ENCODE peak calls at places on chromosome 22, in six cellular contexts. One of them, this sample, is unnamed. For H3K36me3, the result is how much of the 10 kb centered on the place peaks cover.

GRCh38 chr22:47801541-47802245 is 1039.2 kb downstream of the TBC1D22A start:
- DNase-seq in IMR-90: no peak
- DNase-seq in cardiac muscle cell: no peak
- DNase-seq in fibroblast of lung: no peak
- DNase-seq in body of pancreas: no peak
- DNase-seq in kidney: no peak
- DNase-seq in this sample: no peak

GRCh38 chr22:44393066-44393465 is 80.3 kb upstream of the SHISAL1 start:
- DNase-seq in IMR-90: no peak
- DNase-seq in cardiac muscle cell: no peak
- DNase-seq in fibroblast of lung: no peak
- DNase-seq in body of pancreas: peak
- DNase-seq in kidney: peak
- DNase-seq in this sample: no peak

GRCh38 chr22:38655532-38656255 is 498 bp downstream of the FAM227A start:
- DNase-seq in IMR-90: peak
- DNase-seq in cardiac muscle cell: no peak
- DNase-seq in fibroblast of lung: peak
- DNase-seq in body of pancreas: no peak
- DNase-seq in kidney: no peak
- DNase-seq in this sample: no peak

GRCh38 chr22:39690901-39691620 is 120.5 kb downstream of the CACNA1I start:
- DNase-seq in IMR-90: no peak
- DNase-seq in cardiac muscle cell: no peak
- DNase-seq in fibroblast of lung: no peak
- DNase-seq in body of pancreas: no peak
- DNase-seq in kidney: no peak
- DNase-seq in this sample: no peak

GRCh38 chr22:46226577-46226976 is 23.5 kb downstream of the CDPF1 start:
- DNase-seq in IMR-90: no peak
- DNase-seq in cardiac muscle cell: no peak
- DNase-seq in fibroblast of lung: no peak
- DNase-seq in body of pancreas: no peak
- DNase-seq in kidney: no peak
- DNase-seq in this sample: no peak

GRCh38 chr22:41810022-41810421 is 9.5 kb downstream of the CCDC134 start:
- DNase-seq in IMR-90: no peak
- DNase-seq in cardiac muscle cell: no peak
- DNase-seq in fibroblast of lung: no peak
- DNase-seq in body of pancreas: no peak
- DNase-seq in kidney: no peak
- DNase-seq in this sample: no peak

GRCh38 chr22:38347944-38348750 is 30.9 kb upstream of the CSNK1E start:
- DNase-seq in IMR-90: peak
- DNase-seq in cardiac muscle cell: no peak
- DNase-seq in fibroblast of lung: no peak
- DNase-seq in body of pancreas: no peak
- DNase-seq in kidney: peak
- DNase-seq in this sample: no peak

GRCh38 chr22:48778308-48779195 is 1049.1 kb downstream of the BRD1 start:
- DNase-seq in IMR-90: no peak
- DNase-seq in cardiac muscle cell: no peak
- DNase-seq in fibroblast of lung: no peak
- DNase-seq in body of pancreas: no peak
- DNase-seq in kidney: no peak
- DNase-seq in this sample: no peak

GRCh38 chr22:38174626-38175025 is 7.0 kb downstream of the PLA2G6 start:
- DNase-seq in IMR-90: no peak
- DNase-seq in cardiac muscle cell: no peak
- DNase-seq in fibroblast of lung: no peak
- DNase-seq in body of pancreas: no peak
- DNase-seq in kidney: peak
- DNase-seq in this sample: no peak

GRCh38 chr22:35589071-35589735 is 27.9 kb downstream of the MB start:
- DNase-seq in IMR-90: peak
- DNase-seq in cardiac muscle cell: no peak
- DNase-seq in fibroblast of lung: peak
- DNase-seq in body of pancreas: no peak
- DNase-seq in kidney: peak
- DNase-seq in this sample: peak

GRCh38 chr22:36399473-36399780 is 11.7 kb upstream of the MYH9 start:
- DNase-seq in IMR-90: no peak
- DNase-seq in cardiac muscle cell: no peak
- DNase-seq in fibroblast of lung: no peak
- DNase-seq in body of pancreas: no peak
- DNase-seq in kidney: no peak
- DNase-seq in this sample: no peak

GRCh38 chr22:37639771-37640590 is 512 bp downstream of the SH3BP1 start:
- DNase-seq in IMR-90: no peak
- DNase-seq in cardiac muscle cell: no peak
- DNase-seq in fibroblast of lung: no peak
- DNase-seq in body of pancreas: no peak
- DNase-seq in kidney: no peak
- DNase-seq in this sample: no peak

GRCh38 chr22:35446365-35446764 is 46.4 kb downstream of the MCM5 start:
- DNase-seq in IMR-90: peak
- DNase-seq in cardiac muscle cell: no peak
- DNase-seq in fibroblast of lung: peak
- DNase-seq in body of pancreas: no peak
- DNase-seq in kidney: no peak
- DNase-seq in this sample: peak

GRCh38 chr22:25281675-25282345 is 62.4 kb downstream of the CRYBB2 start:
- DNase-seq in IMR-90: no peak
- DNase-seq in cardiac muscle cell: peak
- DNase-seq in fibroblast of lung: no peak
- DNase-seq in body of pancreas: no peak
- DNase-seq in kidney: no peak
- DNase-seq in this sample: no peak

GRCh38 chr22:36366291-36366708 is 21.5 kb downstream of the MYH9 start:
- DNase-seq in IMR-90: peak
- DNase-seq in cardiac muscle cell: no peak
- DNase-seq in fibroblast of lung: peak
- DNase-seq in body of pancreas: no peak
- DNase-seq in kidney: peak
- DNase-seq in this sample: no peak

GRCh38 chr22:17815703-17816254 is 41.5 kb upstream of the BID start:
- DNase-seq in IMR-90: no peak
- DNase-seq in cardiac muscle cell: no peak
- DNase-seq in fibroblast of lung: no peak
- DNase-seq in body of pancreas: no peak
- DNase-seq in kidney: no peak
- DNase-seq in this sample: no peak

GRCh38 chr22:17241571-17242310 is 22.5 kb upstream of the ADA2 start:
- DNase-seq in IMR-90: no peak
- DNase-seq in cardiac muscle cell: no peak
- DNase-seq in fibroblast of lung: no peak
- DNase-seq in body of pancreas: no peak
- DNase-seq in kidney: peak
- DNase-seq in this sample: no peak

GRCh38 chr22:41481925-41482318 is 13.0 kb downstream of the ACO2 start:
- DNase-seq in IMR-90: no peak
- DNase-seq in cardiac muscle cell: no peak
- DNase-seq in fibroblast of lung: no peak
- DNase-seq in body of pancreas: no peak
- DNase-seq in kidney: no peak
- DNase-seq in this sample: no peak

GRCh38 chr22:37284807-37285355 is 2.6 kb downstream of the CYTH4 start:
- DNase-seq in IMR-90: no peak
- DNase-seq in cardiac muscle cell: peak
- DNase-seq in fibroblast of lung: no peak
- DNase-seq in body of pancreas: peak
- DNase-seq in kidney: no peak
- DNase-seq in this sample: no peak

GRCh38 chr22:37260939-37261338 is 16.9 kb upstream of the RAC2 start:
- DNase-seq in IMR-90: peak
- DNase-seq in cardiac muscle cell: peak
- DNase-seq in fibroblast of lung: peak
- DNase-seq in body of pancreas: peak
- DNase-seq in kidney: no peak
- DNase-seq in this sample: no peak

GRCh38 chr22:48318575-48319320 is 1508.9 kb downstream of the BRD1 start:
- DNase-seq in IMR-90: no peak
- DNase-seq in cardiac muscle cell: no peak
- DNase-seq in fibroblast of lung: no peak
- DNase-seq in body of pancreas: peak
- DNase-seq in kidney: peak
- DNase-seq in this sample: no peak

GRCh38 chr22:26321469-26321913 is 107.6 kb upstream of the ASPHD2 start:
- DNase-seq in IMR-90: peak
- DNase-seq in cardiac muscle cell: no peak
- DNase-seq in fibroblast of lung: peak
- DNase-seq in body of pancreas: peak
- DNase-seq in kidney: no peak
- DNase-seq in this sample: peak

DNA sequence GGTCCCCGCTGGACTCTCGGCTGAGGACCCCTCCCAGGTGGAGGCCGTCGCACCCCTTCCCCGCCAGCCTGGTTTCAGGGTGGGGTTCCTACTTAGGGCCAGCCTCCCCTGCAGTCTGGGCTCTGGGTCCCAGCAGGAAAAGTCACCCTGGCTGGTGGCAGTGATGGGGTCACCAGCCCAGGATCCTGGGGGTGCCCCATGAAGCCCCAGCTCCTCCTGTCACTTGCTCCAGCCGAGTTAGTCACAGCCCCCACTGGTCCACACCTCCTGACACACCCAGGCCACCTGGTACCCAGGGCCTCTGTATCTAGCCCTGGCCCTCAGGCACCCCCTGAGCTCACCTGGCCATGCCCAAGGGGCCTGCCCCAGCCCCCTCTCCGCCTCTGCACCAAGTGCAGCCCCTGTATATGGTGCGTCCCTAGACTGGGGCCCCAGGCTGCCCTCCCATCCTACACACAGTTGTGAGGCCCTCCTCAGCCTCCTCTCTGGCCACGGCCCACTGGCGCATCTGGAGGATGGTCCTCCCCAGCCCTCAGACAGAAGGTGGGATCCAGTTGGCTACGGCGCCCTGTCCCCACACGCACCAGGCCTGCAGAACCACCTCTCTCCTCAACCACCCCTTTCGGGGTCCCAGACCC is 6.7 kb downstream of the PLXNB2 start:
- DNase-seq in IMR-90: no peak
- DNase-seq in cardiac muscle cell: no peak
- DNase-seq in fibroblast of lung: no peak
- DNase-seq in body of pancreas: no peak
- DNase-seq in kidney: no peak
- DNase-seq in this sample: no peak
- H3K4me3 ChIP-seq in IMR-90: no peak
- H3K4me3 ChIP-seq in cardiac muscle cell: no peak
- H3K4me3 ChIP-seq in fibroblast of lung: no peak
- H3K4me3 ChIP-seq in body of pancreas: no peak
- H3K4me3 ChIP-seq in kidney: no peak
- H3K4me3 ChIP-seq in this sample: peak

GRCh38 chr22:23894710-23895598 is 771 bp downstream of the MIF start:
- DNase-seq in IMR-90: peak
- DNase-seq in cardiac muscle cell: peak
- DNase-seq in fibroblast of lung: peak
- DNase-seq in body of pancreas: peak
- DNase-seq in kidney: peak
- DNase-seq in this sample: no peak
- TF ChIP-seq CTCF in IMR-90: peak
- TF ChIP-seq CTCF in cardiac muscle cell: peak
- TF ChIP-seq CTCF in fibroblast of lung: peak
- TF ChIP-seq CTCF in body of pancreas: peak
- TF ChIP-seq CTCF in kidney: peak
- TF ChIP-seq CTCF in this sample: peak

DNA sequence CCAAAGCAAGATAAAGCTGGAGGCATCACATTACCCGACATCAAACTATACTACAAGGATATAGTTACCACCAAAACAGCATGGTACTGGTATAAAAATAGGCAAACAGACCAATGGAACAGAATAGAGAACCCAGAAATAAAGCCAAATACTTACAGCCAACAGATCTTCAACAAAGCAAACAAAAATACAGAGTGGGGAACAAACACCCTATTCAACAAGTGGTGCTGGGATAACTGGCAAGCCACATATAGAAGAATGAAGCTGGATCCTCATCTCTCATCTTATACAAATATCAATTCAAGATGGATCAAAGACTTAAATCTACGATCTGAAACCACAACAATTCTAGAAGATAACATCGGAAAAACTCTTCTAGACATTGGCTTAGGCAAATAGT is 50.0 kb upstream of the CLTCL1 start:
- DNase-seq in IMR-90: no peak
- DNase-seq in cardiac muscle cell: no peak
- DNase-seq in fibroblast of lung: no peak
- DNase-seq in body of pancreas: no peak
- DNase-seq in kidney: no peak
- DNase-seq in this sample: no peak
- H3K36me3 ChIP-seq in IMR-90: under half
- H3K36me3 ChIP-seq in cardiac muscle cell: under half
- H3K36me3 ChIP-seq in fibroblast of lung: under half
- H3K36me3 ChIP-seq in body of pancreas: under half
- H3K36me3 ChIP-seq in kidney: under half
- H3K36me3 ChIP-seq in this sample: under half

GRCh38 chr22:30390974-30391691 is 3.9 kb upstream of the RNF215 start:
- DNase-seq in IMR-90: peak
- DNase-seq in cardiac muscle cell: peak
- DNase-seq in fibroblast of lung: peak
- DNase-seq in body of pancreas: peak
- DNase-seq in kidney: peak
- DNase-seq in this sample: peak
- H3K4me3 ChIP-seq in IMR-90: no peak
- H3K4me3 ChIP-seq in cardiac muscle cell: no peak
- H3K4me3 ChIP-seq in fibroblast of lung: no peak
- H3K4me3 ChIP-seq in body of pancreas: no peak
- H3K4me3 ChIP-seq in kidney: no peak
- H3K4me3 ChIP-seq in this sample: no peak

GRCh38 chr22:31085493-31085824 is 4.3 kb downstream of the SMTN start:
- DNase-seq in IMR-90: no peak
- DNase-seq in cardiac muscle cell: no peak
- DNase-seq in fibroblast of lung: no peak
- DNase-seq in body of pancreas: peak
- DNase-seq in kidney: no peak
- DNase-seq in this sample: no peak
- TF ChIP-seq CTCF in IMR-90: no peak
- TF ChIP-seq CTCF in cardiac muscle cell: no peak
- TF ChIP-seq CTCF in fibroblast of lung: no peak
- TF ChIP-seq CTCF in body of pancreas: no peak
- TF ChIP-seq CTCF in kidney: no peak
- TF ChIP-seq CTCF in this sample: no peak

DNA sequence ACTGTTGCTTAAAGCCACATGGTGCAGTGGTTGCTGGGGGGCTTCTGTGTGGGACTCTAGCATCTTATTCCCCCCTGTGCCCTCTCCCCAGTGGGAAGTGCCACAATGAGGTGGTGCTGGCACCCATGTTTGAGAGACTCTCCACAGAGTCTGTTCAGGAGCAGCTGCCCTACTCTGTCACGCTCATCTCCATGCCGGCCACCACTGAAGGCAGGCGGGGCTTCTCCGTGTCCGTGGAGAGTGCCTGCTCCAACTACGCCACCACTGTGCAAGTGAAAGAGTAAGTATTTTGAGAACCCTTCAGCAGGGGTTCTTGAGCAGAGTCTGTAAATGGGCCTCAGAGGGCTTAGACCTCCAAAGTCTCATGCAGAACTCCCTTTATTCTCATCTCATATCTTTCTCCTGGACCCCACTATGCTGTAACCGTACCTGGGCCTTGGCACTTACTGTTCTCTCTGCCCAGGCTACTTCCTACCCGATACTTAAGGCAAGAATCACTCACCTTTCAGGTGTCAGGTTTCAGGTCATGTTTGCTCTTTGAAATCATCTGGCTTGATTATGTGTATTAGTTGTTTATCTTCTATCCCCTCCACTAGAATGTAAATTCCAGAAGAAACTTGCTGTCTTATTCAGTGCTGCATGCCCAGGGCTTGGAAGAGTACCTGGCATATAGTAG is 32.4 kb downstream of the PIK3IP1 start:
- DNase-seq in IMR-90: no peak
- DNase-seq in cardiac muscle cell: no peak
- DNase-seq in fibroblast of lung: no peak
- DNase-seq in body of pancreas: no peak
- DNase-seq in kidney: no peak
- DNase-seq in this sample: no peak
- H3K36me3 ChIP-seq in IMR-90: under half
- H3K36me3 ChIP-seq in cardiac muscle cell: under half
- H3K36me3 ChIP-seq in fibroblast of lung: under half
- H3K36me3 ChIP-seq in body of pancreas: under half
- H3K36me3 ChIP-seq in kidney: under half
- H3K36me3 ChIP-seq in this sample: under half

This sample was measured in BJ.